ENCODE peak calls at places on chromosome X, in four cellular contexts. E is tibial nerve, D is mammary epithelial cell, J is pancreas. O is an unnamed sample. For H3K9me3, the result is how much of the 10 kb centered on the place peaks cover.

GRCh38 chrX:46953137-46953527 is 40.9 kb downstream of the JADE3 start:
- DNase-seq in E (no peak), D (no peak), J (no peak), O (no peak)

GRCh38 chrX:109624641-109625311 is at the start of gene KCNE5:
- DNase-seq in E (no peak), D (no peak), J (peak), O (no peak)

GRCh38 chrX:119398974-119399771 is at the start of gene SLC25A43:
- DNase-seq in E (peak), D (peak), J (peak), O (peak)

GRCh38 chrX:12411831-12412230 is 273.6 kb downstream of the FRMPD4 start:
- DNase-seq in E (no peak), D (no peak), J (no peak), O (no peak)

GRCh38 chrX:18151661-18152060 is 69.0 kb downstream of the BEND2 start:
- DNase-seq in E (no peak), D (no peak), J (no peak), O (no peak)

GRCh38 chrX:23052324-23052723 is 52.6 kb downstream of the DDX53 start:
- DNase-seq in E (no peak), D (no peak), J (no peak), O (no peak)

GRCh38 chrX:152878976-152879755 is 18.7 kb upstream of the ZNF185 start:
- DNase-seq in E (no peak), D (peak), J (no peak), O (no peak)

GRCh38 chrX:7077241-7077909 is 70.1 kb upstream of the STS start:
- DNase-seq in E (no peak), D (no peak), J (no peak), O (no peak)

GRCh38 chrX:49176421-49177326 is 5.0 kb downstream of the PLP2 start:
- DNase-seq in E (no peak), D (peak), J (no peak), O (no peak)

GRCh38 chrX:129634541-129634940 is 20.2 kb downstream of the APLN start:
- DNase-seq in E (no peak), D (no peak), J (no peak), O (no peak)

GRCh38 chrX:46268429-46268828 is 276.8 kb downstream of the ZNF674 start:
- DNase-seq in E (no peak), D (peak), J (no peak), O (no peak)

GRCh38 chrX:154731203-154731602 is 19.7 kb downstream of the GAB3 start:
- DNase-seq in E (no peak), D (no peak), J (no peak), O (peak)

GRCh38 chrX:41148553-41148952 is 63.3 kb downstream of the USP9X start:
- DNase-seq in E (no peak), D (peak), J (no peak), O (no peak)

GRCh38 chrX:79270401-79270800 is 96.7 kb downstream of the ITM2A start:
- DNase-seq in E (no peak), D (no peak), J (no peak), O (peak)

GRCh38 chrX:16138108-16138427 is 14.7 kb downstream of the GRPR start:
- DNase-seq in E (no peak), D (no peak), J (no peak), O (no peak)

GRCh38 chrX:24920769-24921168 is 95.0 kb downstream of the ARX start:
- DNase-seq in E (no peak), D (no peak), J (no peak), O (no peak)

GRCh38 chrX:47091149-47091775 is 13.0 kb downstream of the RGN start:
- DNase-seq in E (no peak), D (no peak), J (no peak), O (no peak)

GRCh38 chrX:78822157-78822683 is 74.7 kb downstream of the LPAR4 start:
- DNase-seq in E (no peak), D (no peak), J (no peak), O (no peak)

GRCh38 chrX:139202742-139203410 is 327.7 kb upstream of the F9 start:
- DNase-seq in E (no peak), D (no peak), J (peak), O (no peak)

GRCh38 chrX:47644557-47645091 is 5.7 kb downstream of the ELK1 start:
- DNase-seq in E (no peak), D (peak), J (no peak), O (no peak)

GRCh38 chrX:10190367-10190766 is 33.6 kb downstream of the CLCN4 start:
- DNase-seq in E (no peak), D (peak), J (no peak), O (no peak)

GRCh38 chrX:110026099-110026844 is 23.4 kb downstream of the TMEM164 start:
- DNase-seq in E (no peak), D (peak), J (no peak), O (no peak)

GRCh38 chrX:137565921-137566745 is at the start of gene ZIC3:
- DNase-seq in E (no peak), D (no peak), J (peak), O (no peak)

GRCh38 chrX:122856205-122856604 is 327.9 kb upstream of the GRIA3 start:
- DNase-seq in E (no peak), D (no peak), J (no peak), O (no peak)

GRCh38 chrX:149567621-149568417 is 18.1 kb upstream of the HSFX3 start:
- DNase-seq in E (no peak), D (no peak), J (peak), O (no peak)

GRCh38 chrX:49163555-49164419 is 1.2 kb downstream of the MAGIX start:
- DNase-seq in E (peak), D (peak), J (peak), O (peak)

GRCh38 chrX:135185795-135186443 is 14.7 kb upstream of the CT55 start:
- DNase-seq in E (no peak), D (peak), J (no peak), O (peak)

GRCh38 chrX:103407776-103408175 is 31.4 kb downstream of the BEX3 start:
- DNase-seq in E (no peak), D (no peak), J (no peak), O (no peak)

GRCh38 chrX:103400931-103401330 is 24.6 kb downstream of the BEX3 start:
- DNase-seq in E (no peak), D (no peak), J (no peak), O (no peak)

GRCh38 chrX:103405009-103405333 is 28.6 kb downstream of the BEX3 start:
- DNase-seq in E (no peak), D (no peak), J (no peak), O (no peak)

GRCh38 chrX:103406256-103406655 is 29.9 kb downstream of the BEX3 start:
- DNase-seq in E (no peak), D (no peak), J (no peak), O (no peak)

GRCh38 chrX:103404225-103405008 is 28.1 kb downstream of the BEX3 start:
- DNase-seq in E (peak), D (peak), J (peak), O (peak)
- H3K27ac ChIP-seq in E (no peak), D (peak), J (no peak), O (no peak)

GRCh38 chrX:51866156-51866555 is 27.3 kb upstream of the MAGED1 start:
- DNase-seq in E (no peak), D (no peak), J (no peak), O (no peak)

GRCh38 chrX:51862920-51863319 is 30.5 kb upstream of the MAGED1 start:
- DNase-seq in E (no peak), D (no peak), J (no peak), O (no peak)

GRCh38 chrX:51857159-51857733 is 36.2 kb upstream of the MAGED1 start:
- DNase-seq in E (no peak), D (no peak), J (no peak), O (no peak)

GRCh38 chrX:51855698-51856097 is 37.7 kb upstream of the MAGED1 start:
- DNase-seq in E (no peak), D (no peak), J (no peak), O (no peak)

GRCh38 chrX:51860679-51861078 is 32.7 kb upstream of the MAGED1 start:
- DNase-seq in E (no peak), D (peak), J (no peak), O (no peak)
- H3K9me3 ChIP-seq in E (under half), D (under half), J (under half), O (under half)

GRCh38 chrX:940691-941090 is 271.8 kb downstream of the CRLF2 start:
- DNase-seq in E (no peak), D (no peak), J (no peak), O (no peak)
- H3K27ac ChIP-seq in E (no peak), D (no peak), J (no peak), O (no peak)

GRCh38 chrX:55619547-55619946 is 3.7 kb upstream of the FOXR2 start:
- DNase-seq in E (no peak), D (no peak), J (no peak), O (no peak)

GRCh38 chrX:55624403-55624802 is 1.2 kb downstream of the FOXR2 start:
- DNase-seq in E (no peak), D (no peak), J (no peak), O (no peak)

DNA sequence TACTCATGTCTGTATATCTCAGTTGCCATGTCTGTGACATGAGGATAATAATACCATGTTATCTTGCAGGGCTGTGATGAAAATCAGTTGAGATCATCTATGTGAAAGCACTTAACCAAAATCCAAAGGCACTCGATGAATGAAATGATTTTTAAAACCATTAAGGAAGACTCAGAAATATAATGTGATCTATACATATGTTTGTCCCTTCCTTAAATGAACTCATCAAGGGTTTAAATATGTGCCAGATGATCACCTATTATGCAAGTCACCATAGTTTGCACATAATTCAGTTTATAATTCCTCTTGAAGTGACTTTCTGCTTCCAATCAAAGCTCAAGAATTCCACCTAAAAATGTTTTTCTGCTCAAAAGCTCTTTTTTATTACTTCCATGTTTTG is at the start of gene FOXR2:
- DNase-seq in E (no peak), D (no peak), J (no peak), O (no peak)
- H3K9me3 ChIP-seq in E (under half), D (under half), J (under half), O (under half)

DNA sequence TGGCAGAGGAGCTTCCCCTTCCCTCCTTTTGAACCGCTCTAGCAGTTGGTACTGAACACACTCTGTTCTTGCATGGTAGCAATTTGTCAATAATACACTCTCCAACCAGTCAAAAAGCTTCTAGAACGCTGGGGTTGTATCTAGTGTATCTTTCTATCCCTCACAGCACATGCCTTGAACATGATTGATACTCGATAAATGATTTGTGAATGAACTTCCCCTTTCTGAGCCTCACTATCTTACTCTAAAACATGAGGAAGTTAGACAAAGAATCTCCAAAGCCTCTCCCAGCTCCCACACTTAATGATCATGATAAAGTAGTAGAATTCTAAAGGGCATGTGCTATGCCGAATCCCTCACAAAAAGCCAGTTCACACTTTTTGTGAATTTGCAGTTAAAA is 64.4 kb downstream of the DLG3 start:
- DNase-seq in E (no peak), D (no peak), J (no peak), O (no peak)
- H3K27ac ChIP-seq in E (no peak), D (no peak), J (no peak), O (no peak)

DNA sequence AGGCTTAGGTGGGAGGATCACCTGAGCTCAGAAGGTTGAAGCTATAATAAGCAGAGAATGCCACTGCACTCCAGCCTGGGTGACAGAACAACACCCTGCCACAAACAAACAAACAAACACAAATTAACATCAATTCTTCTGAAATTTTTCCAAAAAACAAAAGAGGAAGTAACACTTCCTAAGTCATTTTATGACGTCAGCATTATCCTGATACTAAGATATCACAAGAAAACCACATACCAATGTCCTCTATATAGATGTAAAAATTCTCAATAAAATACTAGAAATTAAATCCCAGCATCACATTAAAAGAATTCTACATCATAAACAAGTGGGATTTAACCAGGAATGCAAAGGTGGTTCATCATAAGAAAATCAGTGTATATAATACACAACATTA is 64.4 kb upstream of the STK26 start:
- DNase-seq in E (no peak), D (no peak), J (no peak), O (no peak)
- H3K9me3 ChIP-seq in E (under half), D (under half), J (under half), O (under half)

DNA sequence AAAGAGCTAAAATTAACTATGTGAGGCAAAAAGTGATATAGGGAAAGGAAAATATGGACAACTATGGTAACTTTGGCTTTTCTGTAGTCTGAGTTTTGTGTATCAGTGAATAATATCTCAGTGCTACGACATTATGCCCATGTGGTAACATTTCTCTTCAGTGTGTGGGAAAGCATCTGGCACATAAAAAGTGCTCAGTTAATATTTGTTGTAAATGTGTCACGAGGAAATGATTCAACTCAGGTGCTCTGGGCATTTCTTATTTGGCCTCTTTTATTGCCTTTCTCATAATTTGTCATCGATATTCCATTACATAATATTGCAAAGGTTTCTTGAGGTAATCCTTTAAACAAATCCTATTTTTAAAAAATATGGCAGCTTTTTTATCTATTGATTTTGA is 17.6 kb downstream of the OFD1 start:
- DNase-seq in E (no peak), D (peak), J (no peak), O (no peak)
- H3K27ac ChIP-seq in E (no peak), D (peak), J (no peak), O (no peak)